ENCODE peak calls at places on chromosomes 5 and 9, in four cellular contexts. W, D, X and P are unnamed samples.

GRCh38 chr9:89872913-89873707 is 268.3 kb downstream of the GADD45G start:
- DNase-seq in D (peak; percentile 38), W (no peak), X (peak; percentile 74), P (no peak)

GRCh38 chr5:65796269-65796668 is 74.3 kb downstream of the NLN start:
- DNase-seq in W (no peak), D (no peak), X (no peak), P (no peak)

GRCh38 chr5:105956456-105957177 is 1714.1 kb downstream of the EFNA5 start:
- DNase-seq in X (no peak), W (peak; percentile 3), D (no peak), P (no peak)

GRCh38 chr5:35369965-35370790 is 139.9 kb upstream of the PRLR start:
- DNase-seq in X (no peak), D (no peak), W (no peak), P (no peak)

GRCh38 chr9:16676547-16676946 is 193.9 kb downstream of the BNC2 start:
- DNase-seq in X (no peak), W (no peak), D (no peak), P (no peak)

GRCh38 chr5:114070093-114070722 is 291.7 kb upstream of the KCNN2 start:
- DNase-seq in D (no peak), W (no peak), X (no peak), P (no peak)

GRCh38 chr9:126303488-126303887 is 23.1 kb upstream of the MVB12B start:
- DNase-seq in D (no peak), W (no peak), X (no peak), P (no peak)

GRCh38 chr5:120684213-120684612 is 220.1 kb downstream of the PRR16 start:
- DNase-seq in W (peak; percentile 35), X (no peak), D (no peak), P (no peak)

GRCh38 chr9:19133549-19134345 is 6.5 kb upstream of the PLIN2 start:
- DNase-seq in X (no peak), W (no peak), D (no peak), P (no peak)

GRCh38 chr5:78065663-78066062 is 228.8 kb downstream of the AP3B1 start:
- DNase-seq in W (no peak), D (no peak), X (no peak), P (no peak)

GRCh38 chr9:78187763-78188495 is 47.9 kb upstream of the CEP78 start:
- DNase-seq in X (peak; percentile 32), W (peak; percentile 66), D (peak; percentile 73), P (no peak)

GRCh38 chr9:106420511-106420944 is 442.4 kb upstream of the ZNF462 start:
- DNase-seq in W (peak; percentile 30), X (no peak), D (no peak), P (no peak)

GRCh38 chr9:126852289-126852688 is 8.2 kb upstream of the ZBTB34 start:
- DNase-seq in W (no peak), X (no peak), D (no peak), P (no peak)

GRCh38 chr5:157464518-157465171 is 4.6 kb downstream of the NIPAL4 start:
- DNase-seq in W (peak; percentile 88), D (no peak), X (peak; percentile 44), P (peak; percentile 50)

GRCh38 chr5:146995878-146996277 is 117.3 kb upstream of the PPP2R2B start:
- DNase-seq in D (no peak), W (no peak), X (no peak), P (no peak)

GRCh38 chr5:23459214-23459613 is 48.2 kb upstream of the PRDM9 start:
- DNase-seq in X (no peak), D (no peak), W (no peak), P (no peak)

GRCh38 chr5:131756942-131757341 is 39.9 kb downstream of the FNIP1 start:
- DNase-seq in X (no peak), D (no peak), W (no peak), P (no peak)

GRCh38 chr5:40112875-40113274 is 566.8 kb upstream of the PTGER4 start:
- DNase-seq in X (no peak), W (no peak), D (no peak), P (no peak)

GRCh38 chr5:156826150-156826549 is 23.9 kb upstream of the PPP1R2B start:
- DNase-seq in D (no peak), W (no peak), X (no peak), P (no peak)

GRCh38 chr5:73764996-73765395 is 139.0 kb downstream of the ARHGEF28 start:
- DNase-seq in D (no peak), X (no peak), W (no peak), P (no peak)

GRCh38 chr9:130835441-130836298 is 616 bp downstream of the ABL1 start:
- DNase-seq in W (peak; percentile 55), D (peak; percentile 66), X (peak; percentile 52), P (peak; percentile 67)

GRCh38 chr9:132806723-132807421 is 71.2 kb downstream of the AK8 start:
- DNase-seq in W (no peak), D (no peak), X (no peak), P (no peak)

GRCh38 chr9:101758300-101758930 is 20.0 kb upstream of the GRIN3A start:
- DNase-seq in X (no peak), W (no peak), D (no peak), P (no peak)

GRCh38 chr5:62653001-62653863 is 74.6 kb downstream of the LRRC70 start:
- DNase-seq in W (peak; percentile 36), X (no peak), D (no peak), P (no peak)

GRCh38 chr5:96976-97640 is 5.1 kb downstream of the PLEKHG4B start:
- DNase-seq in D (no peak), X (no peak), W (no peak), P (no peak)

GRCh38 chr9:15513335-15513734 is 2.6 kb upstream of the PSIP1 start:
- DNase-seq in D (no peak), W (peak; percentile 45), X (no peak), P (no peak)

GRCh38 chr9:113488490-113488889 is 25.0 kb downstream of the RGS3 start:
- DNase-seq in D (no peak), X (peak; percentile 73), W (no peak), P (no peak)

GRCh38 chr5:154782812-154783592 is 27.8 kb downstream of the LARP1 start:
- DNase-seq in W (no peak), D (no peak), X (no peak), P (no peak)

GRCh38 chr5:65730910-65731309 is 8.9 kb downstream of the NLN start:
- DNase-seq in X (peak; percentile 38), D (no peak), W (no peak), P (no peak)

GRCh38 chr9:21121595-21122251 is 19.9 kb downstream of the IFNW1 start:
- DNase-seq in X (no peak), D (no peak), W (no peak), P (no peak)

GRCh38 chr9:18979367-18979766 is 53.6 kb downstream of the SAXO1 start:
- DNase-seq in X (no peak), W (peak; percentile 19), D (no peak), P (no peak)

GRCh38 chr5:142896325-142897007 is 126.3 kb downstream of the ARHGAP26 start:
- DNase-seq in X (no peak), D (no peak), W (no peak), P (no peak)

GRCh38 chr5:145718956-145719355 is 116.2 kb downstream of the PRELID2 start:
- DNase-seq in X (no peak), W (peak; percentile 52), D (no peak), P (no peak)

GRCh38 chr9:125549465-125550215 is 157.4 kb downstream of the MAPKAP1 start:
- DNase-seq in W (peak; percentile 30), D (no peak), X (peak; percentile 57), P (peak; percentile 78)

GRCh38 chr5:33272288-33272687 is 168.5 kb upstream of the TARS1 start:
- DNase-seq in W (peak; percentile 88), D (no peak), X (no peak), P (no peak)

GRCh38 chr5:143464723-143465490 is 61.4 kb upstream of the NR3C1 start:
- DNase-seq in X (no peak), D (no peak), W (no peak), P (no peak)

DNA sequence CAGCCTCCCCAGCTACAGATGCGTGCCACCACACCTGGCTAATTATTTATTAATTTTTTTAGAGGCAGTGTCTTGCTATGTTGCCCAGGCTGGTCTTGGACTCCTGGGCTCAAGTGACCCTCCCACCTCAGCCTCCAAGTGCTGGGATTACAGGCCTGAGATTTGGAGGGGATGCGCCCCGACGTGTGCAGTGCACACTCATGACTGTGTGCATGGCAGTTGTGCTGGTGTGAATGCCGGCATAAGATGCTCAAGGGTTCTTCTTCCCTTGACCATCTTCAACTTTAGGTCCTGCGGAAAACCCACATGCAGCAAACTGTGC is 3.5 kb upstream of the SLC34A1 start:
- DNase-seq in X (no peak), D (no peak), W (no peak), P (no peak)
- H3K4me3 ChIP-seq in X (no peak overlapping the region), D (no peak overlapping the region), W (no peak overlapping the region), P (no peak overlapping the region)

DNA sequence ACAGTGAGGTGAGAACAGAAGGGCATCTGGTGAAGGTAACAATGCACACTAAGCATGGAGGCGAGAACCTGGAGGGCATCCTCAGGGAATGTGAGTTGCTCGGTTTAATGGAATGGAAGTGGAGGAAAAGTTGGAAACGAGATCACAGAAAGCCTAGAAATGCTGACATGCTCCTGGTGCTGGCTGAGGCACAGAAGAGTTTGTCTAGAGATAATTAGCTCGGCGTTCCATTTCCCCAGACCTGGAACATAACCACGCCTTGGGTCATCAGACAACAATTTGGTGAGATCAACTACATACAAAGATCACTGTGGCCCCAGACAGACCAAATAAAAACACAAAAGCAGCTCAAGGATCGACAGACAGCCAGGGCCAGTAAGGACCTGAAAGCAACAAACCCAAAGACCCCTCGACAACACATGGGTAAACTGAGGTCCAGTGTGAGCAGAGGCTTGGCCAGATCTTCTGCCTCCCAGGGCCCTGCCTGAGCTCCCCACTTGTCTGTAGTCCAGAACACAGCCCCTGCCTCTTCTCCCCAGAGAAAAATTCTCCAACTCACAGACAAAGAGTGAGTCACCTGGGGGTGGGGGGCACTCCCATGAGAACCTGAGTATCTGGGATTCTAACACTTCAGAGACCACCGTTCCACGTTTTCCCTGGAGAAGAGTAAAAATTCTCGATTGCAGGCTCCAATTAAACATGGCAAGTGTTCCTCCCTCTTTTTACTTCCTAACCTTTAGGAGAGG is 52.5 kb downstream of the SHB start:
- DNase-seq in D (no peak), X (no peak), W (peak; percentile 39), P (peak; percentile 23)
- H3K4me1 ChIP-seq in D (peaks cover 60% of the 10 kb centered on the region), X (peaks cover 57% of the 10 kb centered on the region), W (peaks cover 42% of the 10 kb centered on the region), P (peaks cover 53% of the 10 kb centered on the region)

GRCh38 chr9:134728021-134728795 is 86.6 kb downstream of the COL5A1 start:
- DNase-seq in D (no peak), W (no peak), X (no peak), P (no peak)
- H3K4me3 ChIP-seq in D (no peak overlapping the region), W (no peak overlapping the region), X (no peak overlapping the region), P (no peak overlapping the region)

DNA sequence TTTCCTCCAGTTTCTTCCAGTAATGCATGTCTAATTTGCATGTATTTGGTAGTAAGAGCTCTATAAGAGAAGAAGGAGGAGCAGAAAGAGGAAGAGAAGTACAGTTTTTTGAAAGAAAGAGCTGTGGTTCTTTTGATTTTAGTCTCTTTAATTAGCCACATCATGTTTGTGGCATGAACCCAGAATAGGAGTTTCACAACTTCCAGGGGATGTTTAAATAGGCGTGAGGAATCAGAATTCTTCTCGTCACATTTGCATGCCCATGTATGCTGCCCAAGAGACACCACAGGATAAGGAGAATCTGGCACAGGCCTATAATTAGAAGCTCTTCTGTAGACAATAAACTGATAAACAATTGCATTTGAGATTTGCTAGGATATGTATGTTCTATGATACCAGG is 78.7 kb downstream of the GAS1 start:
- DNase-seq in D (no peak), W (peak; percentile 47), X (no peak), P (no peak)
- H3K4me1 ChIP-seq in D (no peaks in the 10 kb centered on the region), W (peaks cover 12% of the 10 kb centered on the region), X (no peaks in the 10 kb centered on the region), P (peaks cover 6% of the 10 kb centered on the region)

GRCh38 chr9:35907732-35908483 is 1.4 kb upstream of the SPAAR start:
- DNase-seq in W (peak; percentile 94), X (peak; percentile 85), D (peak; percentile 73), P (peak; percentile 75)
- H3K4me3 ChIP-seq in W (no peak overlapping the region), X (no peak overlapping the region), D (peak overlapping the region; percentile 44), P (no peak overlapping the region)